ENCODE peak calls at places on chromosome 12, in seven cellular contexts. E is effector memory CD4-positive, alpha-beta T cell; M is IMR-90; A is substantia nigra; S is SJSA1; W is WERI-Rb-1; F is stomach. T is an unnamed sample.
A peak's percentile ranks its signal among the peaks of the same experiment; 100 is the strongest.

GRCh38 chr12:103272949-103273348 is 222.8 kb downstream of the C12orf42 start:
- DNase-seq in A (no peak), E (no peak), M (no peak), W (no peak), F (no peak), S (no peak), T (no peak)

GRCh38 chr12:115088328-115088994 is 404.5 kb upstream of the TBX3 start:
- DNase-seq in S (no peak), F (no peak), A (no peak), W (no peak), M (no peak), E (no peak), T (no peak)

GRCh38 chr12:50659690-50660424 is 104.0 kb upstream of the ATF1 start:
- DNase-seq in W (no peak), M (no peak), F (no peak), E (no peak), A (no peak), S (no peak), T (no peak)

GRCh38 chr12:98416845-98417244 is 98.5 kb upstream of the TMPO start:
- DNase-seq in M (peak; percentile 57), W (no peak), F (no peak), A (no peak), S (no peak), E (no peak), T (peak; percentile 55)

GRCh38 chr12:26736563-26737486 is 96.2 kb downstream of the ITPR2 start:
- DNase-seq in A (no peak), F (no peak), S (no peak), W (no peak), M (peak; percentile 63), E (no peak), T (no peak)

GRCh38 chr12:120759591-120760348 is 34.1 kb downstream of the ACADS start:
- DNase-seq in S (no peak), W (no peak), F (no peak), M (no peak), A (no peak), E (no peak), T (no peak)

GRCh38 chr12:12764824-12765223 is 20.6 kb upstream of the APOLD1 start:
- DNase-seq in S (no peak), M (no peak), W (no peak), E (no peak), A (no peak), F (no peak), T (no peak)

GRCh38 chr12:57620245-57620935 is 9.2 kb downstream of the ARHGEF25 start:
- DNase-seq in W (no peak), F (no peak), E (no peak), M (no peak), A (no peak), S (no peak), T (no peak)

GRCh38 chr12:10393291-10393690 is 3.5 kb upstream of the KLRK1 start:
- DNase-seq in E (no peak), M (no peak), S (no peak), A (no peak), W (no peak), F (no peak), T (no peak)

GRCh38 chr12:58254463-58254862 is 313.1 kb downstream of the ATP23 start:
- DNase-seq in F (no peak), E (no peak), S (no peak), A (no peak), W (no peak), M (no peak), T (no peak)

GRCh38 chr12:26940820-26941219 is 2.5 kb downstream of the FGFR1OP2 start:
- DNase-seq in S (no peak), M (peak; percentile 15), A (no peak), E (no peak), W (no peak), F (no peak), T (no peak)

GRCh38 chr12:49832836-49833421 is 4.7 kb upstream of the NCKAP5L start:
- DNase-seq in W (no peak), M (peak; percentile 87), A (no peak), S (no peak), F (no peak), E (no peak), T (no peak)

GRCh38 chr12:107441906-107442305 is 243.7 kb upstream of the PWP1 start:
- DNase-seq in M (peak; percentile 46), F (no peak), E (no peak), A (no peak), W (no peak), S (peak; percentile 87), T (no peak)

GRCh38 chr12:57628280-57629191 is 4.5 kb downstream of the B4GALNT1 start:
- DNase-seq in F (no peak), S (peak; percentile 97), M (no peak), E (no peak), A (no peak), W (no peak), T (peak; percentile 9)

GRCh38 chr12:127928615-127929014 is 338.4 kb upstream of the TMEM132C start:
- DNase-seq in S (no peak), A (no peak), F (no peak), M (no peak), E (no peak), W (no peak), T (no peak)

GRCh38 chr12:4286771-4287317 is 13.3 kb downstream of the CCND2 start:
- DNase-seq in E (no peak), A (no peak), M (no peak), W (no peak), F (no peak), S (no peak), T (no peak)
- H3K27ac ChIP-seq in E (peak overlapping the region; percentile 7), A (no peak overlapping the region), M (no peak overlapping the region), W (no peak overlapping the region), F (peak overlapping the region; percentile 17), S (no peak overlapping the region), T (no peak overlapping the region)

GRCh38 chr12:28057856-28058615 is 85.5 kb upstream of the PTHLH start:
- DNase-seq in F (no peak), S (no peak), W (no peak), A (no peak), E (no peak), M (peak; percentile 25), T (no peak)
- H3K27ac ChIP-seq in F (no peak overlapping the region), S (no peak overlapping the region), W (no peak overlapping the region), A (no peak overlapping the region), E (no peak overlapping the region), M (no peak overlapping the region), T (no peak overlapping the region)

GRCh38 chr12:104740668-104741067 is 217.4 kb downstream of the SLC41A2 start:
- DNase-seq in A (peak; percentile 48), M (no peak), S (no peak), E (no peak), F (no peak), W (no peak), T (no peak)

GRCh38 chr12:104742551-104742961 is 215.5 kb downstream of the SLC41A2 start:
- DNase-seq in A (peak; percentile 84), F (peak; percentile 44), W (no peak), E (no peak), M (no peak), S (no peak), T (no peak)

GRCh38 chr12:104743181-104743580 is 214.9 kb downstream of the SLC41A2 start:
- DNase-seq in E (no peak), F (no peak), M (no peak), A (no peak), S (no peak), W (no peak), T (no peak)

GRCh38 chr12:104741072-104741471 is 217.0 kb downstream of the SLC41A2 start:
- DNase-seq in A (peak; percentile 28), S (no peak), W (no peak), E (no peak), M (no peak), F (no peak), T (no peak)

DNA sequence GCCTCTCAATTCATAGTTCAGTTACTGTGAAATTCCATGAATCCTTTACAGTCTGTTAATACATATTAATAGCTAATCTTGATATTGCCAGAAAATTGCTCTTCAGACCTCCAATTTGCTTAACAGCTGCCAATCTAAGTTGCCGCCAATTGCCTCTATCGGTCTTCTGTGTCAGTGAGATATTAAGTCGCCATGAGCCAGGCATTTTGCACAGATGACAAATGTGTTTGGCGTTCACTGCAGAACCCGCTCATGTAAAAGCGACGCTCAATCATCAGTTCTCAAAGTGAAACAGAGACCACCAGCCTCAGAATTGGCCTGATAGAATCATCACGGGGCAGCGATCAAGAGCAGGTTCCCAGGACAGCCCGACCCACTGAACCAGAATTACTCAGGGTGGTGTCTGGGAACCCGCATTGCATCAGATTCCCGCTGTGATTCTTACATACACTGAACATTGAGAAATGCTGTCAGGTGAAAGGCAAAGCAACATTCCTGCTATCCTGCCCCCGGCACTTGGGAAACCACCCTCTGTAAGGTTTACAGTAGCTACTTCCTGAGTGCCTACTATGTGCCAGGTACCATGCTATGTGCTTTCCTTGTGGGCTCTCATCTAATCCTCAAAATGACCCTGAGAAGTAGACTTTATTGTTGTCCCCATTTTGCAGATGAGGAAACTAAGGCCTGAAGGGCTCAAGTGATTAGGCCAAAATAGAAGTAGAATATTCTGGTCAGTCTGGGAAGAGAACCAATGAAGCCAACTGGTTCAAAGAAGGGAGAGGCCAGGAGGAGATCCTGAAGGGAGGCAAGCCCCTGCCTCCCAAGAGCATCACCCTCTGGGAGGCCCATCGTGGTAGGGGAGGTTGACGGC is 216.4 kb downstream of the SLC41A2 start:
- DNase-seq in M (no peak), E (no peak), A (no peak), F (no peak), S (no peak), W (no peak), T (no peak)
- H3K27ac ChIP-seq in M (no peak overlapping the region), E (no peak overlapping the region), A (no peak overlapping the region), F (no peak overlapping the region), S (no peak overlapping the region), W (no peak overlapping the region), T (no peak overlapping the region)

GRCh38 chr12:124296916-124297351 is 2.0 kb downstream of the RFLNA start:
- DNase-seq in A (no peak), E (no peak), W (no peak), M (no peak), S (no peak), F (no peak), T (no peak)

GRCh38 chr12:124295431-124296058 is 652 bp downstream of the RFLNA start:
- DNase-seq in S (no peak), E (no peak), M (no peak), A (no peak), W (peak; percentile 24), F (no peak), T (peak; percentile 73)

GRCh38 chr12:124296295-124296915 is 1.5 kb downstream of the RFLNA start:
- DNase-seq in M (no peak), S (no peak), F (no peak), W (no peak), A (no peak), E (no peak), T (peak; percentile 61)

GRCh38 chr12:124293286-124294003 is 1.4 kb upstream of the RFLNA start:
- DNase-seq in F (no peak), E (no peak), M (no peak), A (no peak), S (no peak), W (no peak), T (no peak)

DNA sequence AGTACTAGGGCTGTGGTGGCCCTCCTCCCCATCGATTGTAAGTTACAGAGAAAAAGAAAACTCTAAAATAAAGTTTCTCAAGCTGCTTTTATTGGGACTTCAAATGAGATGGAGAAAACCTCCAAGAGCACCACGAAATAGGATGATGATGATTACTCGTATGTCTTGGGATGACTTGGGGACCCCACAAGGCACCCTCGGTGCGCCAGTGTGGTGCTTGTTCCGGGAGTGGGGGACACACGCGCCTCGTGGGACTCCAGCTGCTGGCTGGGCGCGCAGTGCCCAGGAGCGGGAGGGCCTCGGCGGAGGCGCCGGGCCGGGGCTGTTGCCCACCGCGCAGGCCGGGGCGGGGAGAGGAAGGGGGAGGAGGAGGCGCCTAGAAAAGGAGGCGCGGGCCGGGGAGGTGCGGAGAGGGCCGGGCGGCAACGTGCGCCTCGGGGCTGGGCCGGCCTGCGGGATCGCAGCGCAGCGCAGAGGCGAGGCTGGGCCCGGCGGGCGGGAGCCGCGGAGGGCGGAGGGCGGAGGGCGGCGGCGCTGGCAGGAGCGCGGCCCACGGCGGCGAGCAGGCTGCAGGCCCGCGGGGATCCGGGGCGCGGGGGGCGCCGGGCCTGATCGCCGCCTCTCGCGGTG is at the start of gene RFLNA:
- DNase-seq in M (no peak), F (peak; percentile 62), E (no peak), W (peak; percentile 38), S (no peak), A (no peak), T (peak; percentile 78)
- H3K27ac ChIP-seq in M (no peak within 1 kb of the TSS), F (peak within 1 kb of the TSS; percentile 72), E (no peak within 1 kb of the TSS), W (peak within 1 kb of the TSS; percentile 33), S (no peak within 1 kb of the TSS), A (no peak within 1 kb of the TSS), T (no peak within 1 kb of the TSS)

T was measured in SK-N-SH.